ENCODE peak calls at places on chromosomes 12 and 14, in ten cellular contexts. N is AG08396; T is endothelial cell; Y is spleen; U is activated CD4-positive, CD25-positive, alpha-beta regulatory T cell; P is adipocyte; W is stimulated activated CD4-positive, alpha-beta T cell treated with anti-CD3 and anti-CD28 coated beads, Interleukin-4, amount 100 ng/mL, for 1 hour; I is H4; S is left colon; C is CD8-positive, alpha-beta T cell. G is an unnamed sample.

GRCh38 chr14:105151131-105151837 is 17.3 kb downstream of the JAG2 start:
- DNase-seq in N (no peak), C (no peak), U (no peak), T (no peak), I (no peak), P (no peak), Y (peak; percentile 70), S (no peak), W (no peak), G (no peak)

GRCh38 chr14:20356422-20356821 is 13.0 kb downstream of the PARP2 start:
- DNase-seq in T (no peak), Y (no peak), P (no peak), N (no peak), U (no peak), S (no peak), W (no peak), I (no peak), C (no peak), G (no peak)

GRCh38 chr12:122793685-122794106 is 19.3 kb downstream of the CCDC62 start:
- DNase-seq in Y (no peak), S (no peak), I (peak; percentile 29), P (peak; percentile 85), W (no peak), C (peak; percentile 51), U (no peak), N (peak; percentile 61), T (peak; percentile 9), G (peak; percentile 45)

GRCh38 chr14:23051482-23051881 is 5.8 kb downstream of the CDH24 start:
- DNase-seq in W (no peak), P (no peak), T (no peak), I (no peak), U (no peak), C (no peak), N (no peak), S (no peak), Y (no peak), G (no peak)

GRCh38 chr14:31268216-31268615 is 60.6 kb upstream of the HECTD1 start:
- DNase-seq in S (no peak), P (peak; percentile 15), U (no peak), N (no peak), T (no peak), Y (no peak), W (no peak), C (no peak), I (no peak), G (no peak)

GRCh38 chr14:54807428-54807827 is 95.2 kb downstream of the GCH1 start:
- DNase-seq in T (no peak), W (no peak), U (no peak), N (no peak), Y (no peak), S (no peak), I (no peak), P (no peak), C (peak; percentile 15), G (no peak)

GRCh38 chr14:105314287-105315185 is at the start of gene PACS2:
- DNase-seq in P (peak; percentile 96), S (peak; percentile 59), W (peak; percentile 78), U (peak; percentile 75), I (peak; percentile 35), C (peak; percentile 86), Y (peak; percentile 92), T (peak; percentile 79), N (peak; percentile 100), G (no peak)

GRCh38 chr14:91113829-91114078 is at the start of gene DGLUCY:
- DNase-seq in T (no peak), U (peak; percentile 48), N (peak; percentile 89), P (peak; percentile 87), W (peak; percentile 66), Y (peak; percentile 96), C (no peak), S (peak; percentile 87), I (peak; percentile 82), G (peak; percentile 58)

GRCh38 chr14:21023817-21024667 is 819 bp downstream of the NDRG2 start:
- DNase-seq in U (no peak), I (no peak), N (no peak), S (no peak), P (no peak), C (peak; percentile 58), Y (no peak), T (no peak), W (no peak), G (no peak)

GRCh38 chr14:100904307-100905019 is 941 bp upstream of the RTL1 start:
- DNase-seq in Y (no peak), C (no peak), N (peak; percentile 8), S (no peak), I (no peak), U (no peak), P (no peak), T (peak; percentile 79), W (no peak), G (no peak)

GRCh38 chr12:13241833-13242232 is 45.3 kb downstream of the EMP1 start:
- DNase-seq in S (peak; percentile 72), U (no peak), W (no peak), N (no peak), I (no peak), T (no peak), P (no peak), C (no peak), Y (no peak), G (no peak)

GRCh38 chr14:65560340-65561027 is 148.0 kb downstream of the FUT8 start:
- DNase-seq in T (no peak), Y (no peak), C (no peak), U (no peak), W (no peak), S (no peak), N (no peak), P (no peak), I (no peak), G (no peak)

GRCh38 chr12:60209933-60210332 is 614.1 kb downstream of the SLC16A7 start:
- DNase-seq in W (no peak), T (no peak), N (no peak), C (no peak), I (no peak), S (no peak), P (peak; percentile 25), Y (no peak), U (no peak), G (no peak)

GRCh38 chr12:70960484-70960883 is 39.9 kb upstream of the PTPRR start:
- DNase-seq in N (no peak), S (no peak), U (no peak), W (no peak), I (no peak), P (no peak), Y (no peak), T (no peak), C (no peak), G (no peak)

GRCh38 chr12:92943482-92944250 is 14.6 kb upstream of the EEA1 start:
- DNase-seq in C (no peak), I (peak; percentile 53), U (no peak), T (no peak), Y (no peak), P (peak; percentile 27), S (no peak), N (no peak), W (no peak), G (no peak)

GRCh38 chr12:55009171-55009570 is 10.6 kb upstream of the NEUROD4 start:
- DNase-seq in N (no peak), P (no peak), U (no peak), C (no peak), I (no peak), Y (no peak), W (no peak), T (no peak), S (no peak), G (no peak)

GRCh38 chr12:64616221-64616620 is 5.9 kb downstream of the RASSF3 start:
- DNase-seq in S (no peak), N (peak; percentile 46), C (peak; percentile 29), U (no peak), P (peak; percentile 62), W (no peak), Y (no peak), T (no peak), I (no peak), G (no peak)

GRCh38 chr14:75690010-75690409 is 29.0 kb downstream of the TTLL5 start:
- DNase-seq in N (no peak), T (no peak), Y (no peak), W (no peak), C (no peak), P (no peak), S (no peak), I (no peak), U (no peak), G (no peak)

GRCh38 chr12:106758349-106758951 is 16.0 kb upstream of the RIC8B start:
- DNase-seq in T (no peak), N (no peak), U (no peak), P (no peak), Y (no peak), W (no peak), I (no peak), S (peak; percentile 77), C (no peak), G (no peak)

GRCh38 chr12:118136559-118137003 is 657 bp downstream of the PEBP1 start:
- DNase-seq in U (no peak), C (no peak), Y (peak; percentile 87), S (peak; percentile 64), N (peak; percentile 62), I (no peak), W (peak; percentile 43), P (peak; percentile 78), T (peak; percentile 30), G (no peak)

GRCh38 chr14:22163051-22163450 is 426.0 kb downstream of the DAD1 start:
- DNase-seq in P (no peak), Y (no peak), I (no peak), C (no peak), S (no peak), W (no peak), T (no peak), N (no peak), U (no peak), G (no peak)

GRCh38 chr12:100058482-100059029 is 73.8 kb upstream of the ANKS1B start:
- DNase-seq in W (no peak), P (peak; percentile 78), U (no peak), S (no peak), N (peak; percentile 47), I (peak; percentile 3), Y (no peak), T (no peak), C (no peak), G (peak; percentile 66)

GRCh38 chr14:77158175-77158908 is 16.8 kb upstream of the ZDHHC22 start:
- DNase-seq in C (no peak), S (no peak), W (no peak), U (no peak), Y (peak; percentile 36), I (peak; percentile 87), T (no peak), P (peak; percentile 85), N (peak; percentile 81), G (peak; percentile 27)

GRCh38 chr14:32202941-32203882 is at the start of gene RNU6-8:
- DNase-seq in Y (peak; percentile 97), W (peak; percentile 87), P (peak; percentile 84), I (peak; percentile 78), U (peak; percentile 67), T (peak; percentile 87), S (peak; percentile 88), N (peak; percentile 82), C (peak; percentile 90), G (peak; percentile 53)

GRCh38 chr12:52232233-52232915 is 669 bp upstream of the KRT7 start:
- DNase-seq in I (no peak), P (no peak), N (no peak), U (no peak), T (no peak), W (no peak), S (no peak), Y (peak; percentile 42), C (no peak), G (no peak)

GRCh38 chr12:121828826-121829225 is 25.0 kb downstream of the SETD1B start:
- DNase-seq in Y (no peak), W (no peak), I (no peak), C (no peak), P (no peak), T (no peak), N (no peak), S (no peak), U (no peak), G (no peak)

GRCh38 chr12:75724913-75725312 is 213.5 kb upstream of the KRR1 start:
- DNase-seq in P (peak; percentile 77), Y (no peak), N (peak; percentile 53), T (no peak), C (no peak), U (no peak), I (peak; percentile 84), W (no peak), S (no peak), G (peak; percentile 96)

GRCh38 chr12:3496964-3497363 is 6.0 kb downstream of the PRMT8 start:
- DNase-seq in I (no peak), S (no peak), Y (no peak), T (peak; percentile 20), C (no peak), U (no peak), N (no peak), P (no peak), W (no peak), G (no peak)